ENCODE peak calls at places on chromosomes 6 and 20, in five cellular contexts. C, E, F, H and G are unnamed samples.

GRCh38 chr6:82118150-82118562 is 129.4 kb downstream of the IBTK start:
- DNase-seq in C (no peak), E (no peak), F (no peak), H (no peak), G (no peak)

GRCh38 chr6:46184114-46184513 is 13.3 kb upstream of the ENPP5 start:
- DNase-seq in C (no peak), E (peak), F (no peak), H (no peak), G (no peak)

GRCh38 chr20:62697468-62697912 is 11.1 kb upstream of the NTSR1 start:
- DNase-seq in C (no peak), E (no peak), F (peak), H (no peak), G (no peak)

GRCh38 chr20:49377326-49377725 is 99.5 kb upstream of the ZNFX1 start:
- DNase-seq in C (no peak), E (no peak), F (no peak), H (no peak), G (no peak)

GRCh38 chr6:40947876-40948514 is 91.0 kb downstream of the UNC5CL start:
- DNase-seq in C (no peak), E (no peak), F (no peak), H (no peak), G (no peak)

GRCh38 chr6:169990095-169991030 is 238.9 kb downstream of the ERMARD start:
- DNase-seq in C (no peak), E (no peak), F (no peak), H (peak), G (no peak)

GRCh38 chr6:124132256-124132655 is 328.6 kb downstream of the NKAIN2 start:
- DNase-seq in C (no peak), E (no peak), F (no peak), H (no peak), G (no peak)

GRCh38 chr6:3088446-3088845 is 20.2 kb downstream of the RIPK1 start:
- DNase-seq in C (no peak), E (no peak), F (no peak), H (no peak), G (no peak)

GRCh38 chr6:132236744-132237143 is 164.5 kb downstream of the MOXD1 start:
- DNase-seq in C (no peak), E (no peak), F (no peak), H (no peak), G (no peak)

GRCh38 chr6:46771556-46771955 is 21.6 kb upstream of the MEP1A start:
- DNase-seq in C (no peak), E (no peak), F (no peak), H (no peak), G (no peak)

GRCh38 chr6:37456126-37456525 is 23.1 kb downstream of the CMTR1 start:
- DNase-seq in C (no peak), E (no peak), F (no peak), H (no peak), G (no peak)

GRCh38 chr6:144202879-144203468 is 52.7 kb downstream of the STX11 start:
- DNase-seq in C (no peak), E (no peak), F (no peak), H (no peak), G (no peak)

GRCh38 chr6:24458134-24458533 is 31.2 kb downstream of the GPLD1 start:
- DNase-seq in C (no peak), E (no peak), F (no peak), H (no peak), G (no peak)

GRCh38 chr6:44576132-44576601 is 188.7 kb downstream of the CDC5L start:
- DNase-seq in C (no peak), E (no peak), F (no peak), H (no peak), G (no peak)

GRCh38 chr6:45586216-45587171 is 208.8 kb upstream of the SUPT3H start:
- DNase-seq in C (no peak), E (no peak), F (no peak), H (no peak), G (no peak)

GRCh38 chr6:105981002-105981887 is 104.9 kb upstream of the PRDM1 start:
- DNase-seq in C (no peak), E (no peak), F (no peak), H (no peak), G (no peak)

GRCh38 chr6:87093651-87094050 is 1.3 kb downstream of the CGA start:
- DNase-seq in C (no peak), E (no peak), F (no peak), H (no peak), G (no peak)

GRCh38 chr20:2421247-2421646 is 40.5 kb downstream of the TGM6 start:
- DNase-seq in C (peak), E (no peak), F (no peak), H (no peak), G (no peak)

GRCh38 chr6:138815797-138816528 is 20.1 kb downstream of the ECT2L start:
- DNase-seq in C (peak), E (no peak), F (no peak), H (no peak), G (no peak)

GRCh38 chr20:44069203-44069931 is 117.6 kb downstream of the JPH2 start:
- DNase-seq in C (no peak), E (no peak), F (no peak), H (peak), G (no peak)

GRCh38 chr6:112626468-112627082 is 279.4 kb downstream of the RFPL4B start:
- DNase-seq in C (no peak), E (no peak), F (no peak), H (no peak), G (no peak)

GRCh38 chr6:85186546-85187170 is 263.2 kb upstream of the NT5E start:
- DNase-seq in C (no peak), E (no peak), F (no peak), H (no peak), G (no peak)

GRCh38 chr6:65259080-65259479 is 447.9 kb downstream of the EYS start:
- DNase-seq in C (no peak), E (no peak), F (no peak), H (no peak), G (no peak)

GRCh38 chr20:51494241-51495110 is 48.0 kb downstream of the NFATC2 start:
- DNase-seq in C (no peak), E (no peak), F (no peak), H (no peak), G (no peak)

GRCh38 chr6:107603029-107603428 is 113.1 kb downstream of the SOBP start:
- DNase-seq in C (no peak), E (no peak), F (no peak), H (no peak), G (no peak)

GRCh38 chr20:12414446-12415274 is 497.0 kb downstream of the BTBD3 start:
- DNase-seq in C (no peak), E (no peak), F (no peak), H (no peak), G (no peak)
- TF ChIP-seq CTCF in C (no peak), E (no peak), F (no peak), H (no peak), G (no peak)

DNA sequence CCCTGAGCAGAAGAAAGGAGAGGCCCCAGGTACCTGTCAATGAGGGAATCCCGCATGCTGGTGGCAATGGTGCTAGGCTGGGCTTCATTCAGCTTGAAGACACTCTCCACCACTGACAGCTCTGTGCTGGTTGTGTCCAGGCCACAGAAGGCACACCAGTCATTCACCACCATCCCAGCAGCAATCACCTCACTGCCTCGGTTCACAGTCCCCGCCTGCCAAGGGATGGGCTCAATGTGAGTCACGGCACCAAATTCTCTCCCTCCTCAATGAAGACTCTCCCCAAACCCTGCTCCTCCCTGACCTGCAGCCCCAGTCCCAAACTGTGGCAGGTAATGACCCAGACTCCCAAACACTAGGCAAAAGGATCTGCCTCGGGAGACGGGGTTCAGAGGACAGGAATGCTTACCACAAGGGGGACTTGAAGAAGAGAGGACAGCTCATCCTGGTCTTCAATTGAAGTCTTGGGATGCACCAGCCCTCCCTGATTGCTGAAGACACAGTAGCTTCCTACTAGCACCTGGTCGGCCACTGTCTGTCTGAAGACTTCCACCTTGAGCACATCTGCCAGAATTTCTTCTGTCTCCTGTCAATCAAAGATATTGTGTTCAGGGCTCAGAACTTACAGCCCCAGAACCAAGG is 1.7 kb upstream of the MMP24OS start:
- DNase-seq in C (no peak), E (no peak), F (no peak), H (no peak), G (no peak)
- TF ChIP-seq CTCF in C (no peak), E (no peak), F (no peak), H (no peak), G (no peak)

DNA sequence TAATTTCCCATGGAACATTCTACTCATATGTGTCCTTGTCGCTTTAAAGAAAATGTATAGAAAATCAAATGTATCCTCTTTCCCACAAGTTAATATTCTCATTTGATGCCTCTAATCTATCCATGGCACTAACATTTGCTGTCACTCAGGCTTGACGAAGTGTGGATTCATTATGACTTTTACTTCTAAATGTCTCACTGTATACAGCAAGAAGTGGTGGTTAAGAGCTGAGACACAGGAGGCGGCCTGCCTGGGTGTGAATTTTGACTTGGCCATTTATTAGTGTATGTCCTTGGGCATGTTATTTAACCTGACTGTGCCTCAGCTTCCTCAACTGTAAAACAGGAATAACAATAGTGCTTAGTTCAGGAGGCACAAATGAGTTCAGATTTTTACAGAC is 70.0 kb downstream of the TRMT6 start:
- DNase-seq in C (no peak), E (no peak), F (no peak), H (no peak), G (no peak)
- TF ChIP-seq CTCF in C (no peak), E (no peak), F (no peak), H (no peak), G (no peak)

DNA sequence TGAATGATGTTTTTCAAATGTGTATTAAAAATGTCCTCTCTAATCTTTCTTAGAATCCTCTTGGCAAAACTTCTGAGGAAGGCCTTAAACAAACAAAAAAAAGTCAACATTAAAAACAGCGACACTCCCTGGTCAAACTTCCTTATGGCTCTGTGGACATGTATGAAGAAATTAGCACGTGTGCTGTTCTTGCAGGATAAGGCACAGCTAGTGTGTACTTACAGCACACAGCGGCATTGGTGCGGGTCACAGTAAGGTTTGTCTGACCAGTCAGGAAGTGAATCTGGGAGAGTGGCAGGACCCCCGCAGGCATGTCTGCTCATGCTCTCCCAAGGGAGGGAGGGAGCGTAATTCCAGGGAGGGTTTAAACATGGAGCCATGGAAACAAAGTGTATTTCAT is 38.8 kb downstream of the SLC22A1 start:
- DNase-seq in C (no peak), E (no peak), F (no peak), H (no peak), G (no peak)
- TF ChIP-seq CTCF in C (peak), E (no peak), F (no peak), H (no peak), G (peak)

DNA sequence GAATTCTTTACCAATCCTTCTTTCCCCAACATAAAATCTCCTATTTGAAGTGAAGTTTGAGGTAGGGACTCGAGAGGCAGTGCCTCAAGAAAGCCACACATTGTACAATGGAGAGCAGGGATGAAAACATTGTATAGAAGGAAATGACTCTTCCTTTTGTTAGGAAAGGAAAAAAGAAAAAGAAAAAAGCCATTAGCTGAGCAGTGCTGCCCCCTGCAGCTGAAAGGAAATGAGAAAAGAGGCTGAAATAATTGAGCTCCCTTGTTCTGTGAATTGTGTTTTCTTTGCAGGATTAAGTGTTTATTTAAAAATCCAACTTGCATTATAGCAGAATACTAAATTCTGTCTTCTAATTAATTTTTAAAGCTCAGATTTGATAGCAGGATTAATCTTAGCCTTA is 162.9 kb upstream of the SASH1 start:
- DNase-seq in C (peak), E (no peak), F (peak), H (no peak), G (no peak)
- TF ChIP-seq CTCF in C (peak), E (peak), F (peak), H (peak), G (peak)

DNA sequence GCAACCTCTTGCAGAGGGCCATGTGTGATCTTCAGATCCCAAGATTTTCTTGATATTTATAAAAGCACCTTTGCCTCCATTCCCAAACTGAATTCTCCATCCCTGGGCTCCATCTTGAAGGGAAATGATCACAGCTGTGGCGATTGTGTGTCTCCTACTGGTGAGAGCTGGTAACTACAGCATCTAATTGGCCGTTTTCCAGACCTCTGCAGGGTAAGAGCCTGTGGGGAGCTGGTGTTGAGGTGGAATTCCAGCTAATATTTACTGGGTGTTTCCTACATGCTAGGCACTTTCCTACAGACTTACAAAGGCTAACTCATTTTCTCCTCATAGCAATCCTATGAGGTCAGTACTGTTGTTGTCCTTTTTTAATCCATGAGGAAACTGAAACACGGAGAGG is 59.2 kb upstream of the FNDC1 start:
- DNase-seq in C (peak), E (no peak), F (peak), H (no peak), G (no peak)
- TF ChIP-seq CTCF in C (peak), E (peak), F (peak), H (peak), G (peak)

DNA sequence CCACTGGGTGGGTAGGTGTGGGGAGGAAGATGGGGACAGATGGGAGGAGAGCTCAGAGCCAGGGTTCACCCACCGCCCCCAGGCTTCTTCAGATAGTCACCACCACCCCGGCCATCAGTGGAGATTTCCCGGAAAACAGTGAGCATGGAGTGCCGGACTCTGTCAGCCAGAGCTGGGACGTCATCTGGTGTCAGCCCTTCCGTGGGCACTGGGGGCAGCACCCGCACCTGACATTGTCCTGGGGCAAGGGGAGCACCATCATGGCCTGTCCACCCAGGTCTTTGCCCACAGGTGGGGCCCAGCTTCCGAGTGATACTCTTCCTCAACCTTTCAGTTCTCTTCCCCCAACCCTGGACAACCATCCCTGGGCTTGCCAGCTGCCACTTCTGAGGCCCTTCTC is 4.8 kb downstream of the EGFL8 start:
- DNase-seq in C (no peak), E (no peak), F (no peak), H (no peak), G (no peak)
- TF ChIP-seq CTCF in C (no peak), E (no peak), F (no peak), H (no peak), G (no peak)

GRCh38 chr6:108654465-108655106 is 93.9 kb downstream of the FOXO3 start:
- DNase-seq in C (no peak), E (no peak), F (no peak), H (no peak), G (no peak)
- TF ChIP-seq CTCF in C (no peak), E (no peak), F (no peak), H (no peak), G (no peak)